ENCODE peak calls at places on chromosomes 11 and 22, in five cellular contexts. O is fibroblast of lung, E is mucosa of descending colon, K is Peyer's patch, Q is AG10803. W is an unnamed sample.

GRCh38 chr11:8318536-8318935 is 54.9 kb upstream of the LMO1 start:
- DNase-seq in O (no peak), E (no peak), K (peak), Q (no peak), W (peak)

GRCh38 chr22:42277988-42278776 is 7.7 kb upstream of the TCF20 start:
- DNase-seq in O (peak), E (no peak), K (peak), Q (no peak), W (no peak)

GRCh38 chr11:46641639-46642038 is 24.3 kb downstream of the ATG13 start:
- DNase-seq in O (no peak), E (no peak), K (no peak), Q (no peak), W (no peak)

GRCh38 chr22:43110444-43110926 is at the start of gene BIK:
- DNase-seq in O (peak), E (peak), K (peak), Q (peak), W (peak)

GRCh38 chr11:35237860-35238715 is 99.1 kb downstream of the CD44 start:
- DNase-seq in O (peak), E (peak), K (no peak), Q (no peak), W (peak)

GRCh38 chr11:131354251-131354701 is 16.1 kb upstream of the NTM start:
- DNase-seq in O (no peak), E (no peak), K (no peak), Q (no peak), W (no peak)

GRCh38 chr11:77322926-77323590 is 21.6 kb upstream of the GDPD4 start:
- DNase-seq in O (no peak), E (no peak), K (no peak), Q (peak), W (no peak)

GRCh38 chr22:29369460-29369859 is 18.9 kb downstream of the AP1B1 start:
- DNase-seq in O (peak), E (no peak), K (no peak), Q (peak), W (no peak)

GRCh38 chr11:107009190-107009589 is 9.1 kb downstream of the GUCY1A2 start:
- DNase-seq in O (no peak), E (no peak), K (no peak), Q (no peak), W (no peak)

GRCh38 chr11:15807827-15808226 is 548.5 kb downstream of the SOX6 start:
- DNase-seq in O (no peak), E (no peak), K (no peak), Q (no peak), W (no peak)

GRCh38 chr11:66479741-66480115 is 506 bp upstream of the DPP3 start:
- DNase-seq in O (no peak), E (no peak), K (peak), Q (no peak), W (no peak)

GRCh38 chr11:40388097-40388818 is 1071.2 kb downstream of the LRRC4C start:
- DNase-seq in O (peak), E (no peak), K (no peak), Q (peak), W (no peak)

GRCh38 chr11:43969543-43969942 is 27.1 kb downstream of the C11orf96 start:
- DNase-seq in O (no peak), E (no peak), K (no peak), Q (no peak), W (no peak)

GRCh38 chr11:78429667-78430066 is 12.0 kb upstream of the GAB2 start:
- DNase-seq in O (no peak), E (no peak), K (no peak), Q (no peak), W (no peak)

GRCh38 chr11:66336234-66337102 is at the start of gene RIN1:
- DNase-seq in O (peak), E (peak), K (peak), Q (peak), W (peak)

GRCh38 chr22:45882881-45883810 is 93.8 kb downstream of the WNT7B start:
- DNase-seq in O (no peak), E (no peak), K (peak), Q (no peak), W (no peak)

GRCh38 chr22:28105988-28106387 is 186.9 kb upstream of the PITPNB start:
- DNase-seq in O (no peak), E (no peak), K (no peak), Q (no peak), W (no peak)

GRCh38 chr11:11626128-11626527 is 4.3 kb upstream of the GALNT18 start:
- DNase-seq in O (no peak), E (no peak), K (no peak), Q (no peak), W (no peak)

GRCh38 chr22:43563571-43563970 is 151.8 kb downstream of the MPPED1 start:
- DNase-seq in O (no peak), E (no peak), K (no peak), Q (no peak), W (no peak)

GRCh38 chr11:610146-610801 is 5.5 kb downstream of the IRF7 start:
- DNase-seq in O (no peak), E (no peak), K (peak), Q (no peak), W (no peak)

GRCh38 chr22:41480397-41480735 is 11.4 kb downstream of the ACO2 start:
- DNase-seq in O (peak), E (no peak), K (no peak), Q (peak), W (no peak)

GRCh38 chr11:76770642-76771445 is 12.3 kb upstream of the TSKU start:
- DNase-seq in O (peak), E (peak), K (peak), Q (peak), W (no peak)

GRCh38 chr22:35643991-35644390 is 4.3 kb upstream of the APOL6 start:
- DNase-seq in O (no peak), E (no peak), K (no peak), Q (no peak), W (no peak)

GRCh38 chr11:63961608-63962412 is 12.6 kb upstream of the COX8A start:
- DNase-seq in O (peak), E (peak), K (peak), Q (peak), W (no peak)

GRCh38 chr11:87661270-87661669 is 514.0 kb downstream of the RAB38 start:
- DNase-seq in O (no peak), E (no peak), K (no peak), Q (no peak), W (no peak)

GRCh38 chr11:28703371-28703770 is 595.2 kb downstream of the METTL15 start:
- DNase-seq in O (no peak), E (no peak), K (no peak), Q (no peak), W (no peak)

GRCh38 chr11:16945671-16946469 is 68.3 kb downstream of the PLEKHA7 start:
- DNase-seq in O (peak), E (peak), K (peak), Q (peak), W (peak)

GRCh38 chr22:37619991-37620390 is 11.4 kb downstream of the GGA1 start:
- DNase-seq in O (no peak), E (no peak), K (no peak), Q (no peak), W (no peak)

GRCh38 chr11:71555508-71555907 is 7.3 kb downstream of the KRTAP5-9 start:
- DNase-seq in O (no peak), E (no peak), K (no peak), Q (no peak), W (no peak)

DNA sequence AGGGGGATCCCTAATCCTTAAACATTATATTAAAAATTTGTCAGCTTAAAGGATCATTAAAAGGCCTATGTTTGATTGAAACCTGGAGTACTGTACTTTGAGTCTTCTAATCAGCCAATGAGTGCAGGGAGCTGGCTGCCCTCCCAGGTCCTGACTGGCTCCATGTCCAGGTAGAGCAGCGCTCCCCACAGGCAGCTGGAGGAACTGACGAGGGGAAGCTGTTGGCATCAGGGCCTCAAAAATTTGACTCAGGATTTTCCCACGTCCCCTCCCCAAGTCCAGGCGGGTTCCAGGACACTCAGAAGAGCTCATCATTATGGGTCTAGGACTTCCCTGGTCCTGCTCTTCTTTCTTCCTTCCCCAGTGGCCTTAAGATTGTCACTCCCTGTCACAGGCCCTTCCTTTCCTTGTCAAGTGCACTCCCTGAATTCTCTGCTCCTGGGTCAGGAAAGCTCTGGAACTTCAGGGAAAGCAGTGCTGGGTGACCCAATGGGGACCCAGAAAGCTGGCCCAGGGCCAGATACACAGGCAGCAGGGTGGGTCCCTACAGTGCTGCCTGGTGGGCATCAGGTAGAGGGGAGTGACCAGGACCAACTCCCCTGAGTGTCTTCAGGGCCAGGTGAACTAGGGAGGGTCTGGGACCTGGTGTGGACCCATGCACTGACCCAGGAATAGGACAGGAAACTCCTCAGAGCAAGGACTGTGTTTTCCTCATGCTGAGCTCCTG is 65.5 kb downstream of the GGTLC2 start:
- DNase-seq in O (no peak), E (no peak), K (no peak), Q (no peak), W (no peak)
- TF ChIP-seq CTCF in O (peak), E (no peak), K (no peak), Q (no peak), W (no peak)

GRCh38 chr11:119014209-119014924 is 3.8 kb downstream of the RPS25 start:
- DNase-seq in O (no peak), E (no peak), K (no peak), Q (no peak), W (no peak)

GRCh38 chr11:119012629-119013170 is 5.4 kb downstream of the RPS25 start:
- DNase-seq in O (no peak), E (no peak), K (no peak), Q (no peak), W (no peak)

GRCh38 chr11:119016216-119017009 is 1.7 kb downstream of the RPS25 start:
- DNase-seq in O (no peak), E (no peak), K (no peak), Q (no peak), W (no peak)

GRCh38 chr11:119018074-119018938 is at the start of the genes RPS25 and TRAPPC4:
- DNase-seq in O (peak), E (peak), K (peak), Q (peak), W (peak)

GRCh38 chr11:119015054-119015611 is 3.0 kb downstream of the RPS25 start:
- DNase-seq in O (no peak), E (no peak), K (no peak), Q (no peak), W (no peak)
- TF ChIP-seq CTCF in O (no peak), E (no peak), K (no peak), Q (peak), W (no peak)

DNA sequence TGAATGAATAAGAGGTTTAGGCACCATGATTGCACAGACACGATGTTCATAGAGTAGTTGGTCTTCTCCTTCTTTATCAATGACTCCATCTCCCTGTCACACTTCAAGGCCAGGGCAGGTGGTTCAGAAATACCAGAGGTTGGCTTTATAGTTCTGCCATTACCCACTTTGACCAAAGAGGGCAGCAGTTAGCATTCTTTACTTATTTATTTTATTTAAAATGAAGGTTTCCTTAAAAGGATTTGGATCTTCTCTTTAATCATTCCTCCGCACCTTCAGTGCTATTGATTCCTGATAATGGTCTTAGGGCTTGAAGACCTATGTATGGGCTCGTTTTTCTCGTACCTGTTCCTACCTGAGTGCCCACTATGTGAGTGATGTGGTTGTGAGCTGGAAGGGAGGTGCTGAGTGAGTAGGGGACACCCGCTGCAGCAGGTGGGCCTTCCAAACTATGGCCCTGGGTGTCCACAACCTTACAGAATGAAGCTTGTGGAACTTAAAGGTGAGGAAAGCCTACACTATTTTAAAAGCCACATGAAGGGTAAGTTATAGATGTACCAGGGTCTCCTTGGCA is 34.9 kb downstream of the TIMP3 start:
- DNase-seq in O (no peak), E (peak), K (no peak), Q (no peak), W (no peak)
- TF ChIP-seq CTCF in O (peak), E (peak), K (no peak), Q (peak), W (peak)

GRCh38 chr11:47998345-47998732 is 18.0 kb downstream of the PTPRJ start:
- DNase-seq in O (no peak), E (no peak), K (no peak), Q (no peak), W (no peak)
- TF ChIP-seq CTCF in O (no peak), E (no peak), K (no peak), Q (no peak), W (no peak)

GRCh38 chr22:23271597-23271908 is 91.2 kb downstream of the BCR start:
- DNase-seq in O (no peak), E (no peak), K (no peak), Q (no peak), W (no peak)

GRCh38 chr22:23269441-23270211 is 89.3 kb downstream of the BCR start:
- DNase-seq in O (no peak), E (no peak), K (no peak), Q (no peak), W (no peak)

GRCh38 chr22:23270798-23271596 is 90.7 kb downstream of the BCR start:
- DNase-seq in O (no peak), E (no peak), K (no peak), Q (no peak), W (no peak)

GRCh38 chr22:23268877-23269276 is 88.6 kb downstream of the BCR start:
- DNase-seq in O (no peak), E (no peak), K (no peak), Q (no peak), W (no peak)

DNA sequence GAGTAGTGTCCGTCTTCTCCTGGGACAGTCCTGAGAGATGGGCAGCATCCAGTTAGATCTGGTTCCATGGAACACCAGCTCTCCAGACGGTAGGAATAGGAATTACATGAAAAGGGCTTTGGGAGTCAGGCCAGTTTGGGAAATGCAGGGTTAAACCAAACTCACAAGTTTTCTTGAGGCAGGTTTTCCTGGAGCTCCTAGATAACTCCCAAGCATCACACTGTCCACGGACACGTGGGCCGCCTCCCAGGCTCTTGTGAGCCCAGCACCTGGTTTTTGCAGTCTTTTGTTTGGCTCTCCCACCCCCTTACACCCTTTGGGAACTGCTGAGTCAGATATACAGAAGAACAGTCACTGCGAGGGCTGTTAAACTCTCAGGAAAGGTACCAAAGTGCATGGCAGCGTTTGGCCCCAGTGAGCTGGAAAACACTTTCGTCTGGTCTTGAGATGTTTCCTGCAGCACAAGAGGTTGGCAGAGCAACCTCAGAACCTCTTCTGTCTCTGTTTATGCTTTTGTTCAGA is 90.0 kb downstream of the BCR start:
- DNase-seq in O (peak), E (no peak), K (no peak), Q (no peak), W (no peak)
- TF ChIP-seq CTCF in O (no peak), E (no peak), K (no peak), Q (peak), W (no peak)